ENCODE peak calls at places on chromosome 21, in ten cellular contexts. M is dorsolateral prefrontal cortex, Z is heart right ventricle, F is GM23338, D is IMR-90, E is left lung, K is GM12865, P is HepG2, B is endothelial cell, S is fibroblast of lung. J is an unnamed sample.

GRCh38 chr21:46116846-46117585 is 19.1 kb downstream of the COL6A2 start:
- DNase-seq in M (peak; percentile 17), Z (peak; percentile 3), F (no peak), D (no peak), E (peak; percentile 74), K (no peak), P (no peak), B (peak; percentile 2), S (peak; percentile 81), J (no peak)

GRCh38 chr21:34613679-34614442 is 1.1 kb downstream of the RCAN1 start:
- DNase-seq in M (no peak), Z (no peak), F (no peak), D (peak; percentile 7), E (no peak), K (no peak), P (no peak), B (no peak), S (no peak), J (peak; percentile 31)

GRCh38 chr21:44496196-44496899 is 41.0 kb downstream of the LRRC3 start:
- DNase-seq in M (no peak), Z (no peak), F (no peak), D (no peak), E (no peak), K (no peak), P (no peak), B (no peak), S (no peak), J (no peak)

GRCh38 chr21:17270234-17270633 is 242.6 kb upstream of the CXADR start:
- DNase-seq in M (peak; percentile 46), Z (no peak), F (peak; percentile 44), D (peak; percentile 31), E (no peak), K (no peak), P (peak; percentile 34), B (no peak), S (peak; percentile 71), J (no peak)

GRCh38 chr21:31921079-31921478 is 48.3 kb downstream of the HUNK start:
- DNase-seq in M (no peak), Z (no peak), F (no peak), D (peak; percentile 91), E (no peak), K (no peak), P (no peak), B (no peak), S (no peak), J (no peak)

GRCh38 chr21:43924421-43925095 is 59.5 kb downstream of the AGPAT3 start:
- DNase-seq in M (no peak), Z (no peak), F (no peak), D (no peak), E (peak; percentile 61), K (no peak), P (no peak), B (no peak), S (no peak), J (no peak)

GRCh38 chr21:46098303-46099141 is 610 bp downstream of the COL6A2 start:
- DNase-seq in M (peak; percentile 18), Z (peak; percentile 33), F (peak; percentile 62), D (no peak), E (peak; percentile 75), K (no peak), P (no peak), B (peak; percentile 31), S (no peak), J (no peak)

GRCh38 chr21:42818328-42818749 is 61.0 kb downstream of the WDR4 start:
- DNase-seq in M (no peak), Z (peak; percentile 23), F (peak; percentile 78), D (peak; percentile 39), E (peak; percentile 85), K (peak; percentile 58), P (peak; percentile 52), B (peak; percentile 61), S (peak; percentile 61), J (peak; percentile 44)

GRCh38 chr21:33561373-33561772 is 18.5 kb downstream of the SON start:
- DNase-seq in M (no peak), Z (no peak), F (no peak), D (no peak), E (no peak), K (no peak), P (no peak), B (no peak), S (no peak), J (no peak)

GRCh38 chr21:36193200-36193599 is 36.6 kb downstream of the DOP1B start:
- DNase-seq in M (no peak), Z (no peak), F (no peak), D (peak; percentile 17), E (no peak), K (no peak), P (no peak), B (no peak), S (no peak), J (no peak)

GRCh38 chr21:32020551-32020950 is 147.7 kb downstream of the HUNK start:
- DNase-seq in M (no peak), Z (no peak), F (no peak), D (no peak), E (no peak), K (no peak), P (no peak), B (no peak), S (no peak), J (no peak)

GRCh38 chr21:17454315-17455027 is 58.4 kb upstream of the CXADR start:
- DNase-seq in M (peak; percentile 81), Z (no peak), F (peak; percentile 89), D (peak; percentile 92), E (no peak), K (peak; percentile 68), P (peak; percentile 91), B (peak; percentile 78), S (peak; percentile 88), J (no peak)

GRCh38 chr21:31335957-31336738 is 7.9 kb downstream of the TIAM1 start:
- DNase-seq in M (no peak), Z (peak; percentile 29), F (no peak), D (peak; percentile 95), E (no peak), K (peak; percentile 27), P (no peak), B (no peak), S (peak; percentile 86), J (no peak)

GRCh38 chr21:44853601-44854390 is 19.7 kb downstream of the PTTG1IP start:
- DNase-seq in M (no peak), Z (peak; percentile 51), F (no peak), D (no peak), E (peak; percentile 58), K (no peak), P (no peak), B (no peak), S (no peak), J (no peak)

GRCh38 chr21:33976082-33976979 is 60.7 kb upstream of the ATP5PO start:
- DNase-seq in M (no peak), Z (peak; percentile 34), F (peak; percentile 42), D (peak; percentile 94), E (no peak), K (peak; percentile 91), P (peak; percentile 65), B (no peak), S (peak; percentile 90), J (peak; percentile 59)

GRCh38 chr21:39502631-39503030 is 50.9 kb downstream of the SH3BGR start:
- DNase-seq in M (peak; percentile 62), Z (no peak), F (no peak), D (no peak), E (no peak), K (no peak), P (no peak), B (no peak), S (no peak), J (no peak)

GRCh38 chr21:33951276-33952178 is 35.9 kb upstream of the ATP5PO start:
- DNase-seq in M (no peak), Z (no peak), F (no peak), D (peak; percentile 79), E (no peak), K (peak; percentile 63), P (no peak), B (no peak), S (no peak), J (no peak)

GRCh38 chr21:40047993-40048730 is 180.9 kb downstream of the PCP4 start:
- DNase-seq in M (no peak), Z (no peak), F (no peak), D (no peak), E (no peak), K (no peak), P (no peak), B (no peak), S (no peak), J (no peak)

GRCh38 chr21:16070207-16070651 is 340.4 kb downstream of the USP25 start:
- DNase-seq in M (peak; percentile 56), Z (no peak), F (no peak), D (no peak), E (no peak), K (no peak), P (no peak), B (no peak), S (no peak), J (no peak)
- TF ChIP-seq CTCF in M (no peak), Z (no peak), F (no peak), D (no peak), E (no peak), K (no peak), P (no peak), B (no peak), S (no peak), J (no peak)

GRCh38 chr21:28607545-28607944 is 385.1 kb downstream of the LTN1 start:
- DNase-seq in M (no peak), Z (no peak), F (no peak), D (no peak), E (no peak), K (no peak), P (no peak), B (no peak), S (no peak), J (no peak)

GRCh38 chr21:28605138-28605537 is 387.5 kb downstream of the LTN1 start:
- DNase-seq in M (no peak), Z (no peak), F (no peak), D (no peak), E (no peak), K (peak; percentile 47), P (no peak), B (no peak), S (no peak), J (no peak)

GRCh38 chr21:28608646-28609045 is 384.0 kb downstream of the LTN1 start:
- DNase-seq in M (no peak), Z (no peak), F (no peak), D (no peak), E (no peak), K (no peak), P (no peak), B (no peak), S (no peak), J (no peak)
- TF ChIP-seq CTCF in M (no peak), Z (no peak), F (no peak), D (no peak), E (no peak), K (no peak), P (no peak), B (no peak), S (no peak), J (no peak)

GRCh38 chr21:38440746-38441145 is 57.5 kb downstream of the ERG start:
- DNase-seq in M (no peak), Z (no peak), F (no peak), D (peak; percentile 80), E (no peak), K (no peak), P (peak; percentile 18), B (no peak), S (peak; percentile 45), J (no peak)
- TF ChIP-seq CTCF in M (no peak), Z (no peak), F (no peak), D (no peak), E (no peak), K (no peak), P (no peak), B (no peak), S (no peak), J (no peak)

GRCh38 chr21:37532868-37533780 is 166.6 kb downstream of the DYRK1A start:
- DNase-seq in M (no peak), Z (no peak), F (no peak), D (peak; percentile 61), E (peak; percentile 71), K (peak; percentile 68), P (no peak), B (no peak), S (peak; percentile 29), J (peak; percentile 32)
- TF ChIP-seq CTCF in M (no peak), Z (no peak), F (no peak), D (no peak), E (no peak), K (peak; percentile 34), P (no peak), B (no peak), S (no peak), J (no peak)

J was measured in GM13977.